ENCODE peak calls at places on chromosome 21, in nine cellular contexts. R is OCI-LY7; Y is GM20000; L is effector memory CD8-positive, alpha-beta T cell; P is stimulated activated CD4-positive, alpha-beta T cell treated with anti-CD3 and anti-CD28 coated beads, Interleukin-2, amount 100 ng/mL, for 48 hours; K is sciatic nerve; X is neural progenitor cell; O is AG09309; S is HCT116. V is an unnamed sample.

GRCh38 chr21:35556536-35556935 is 503.8 kb downstream of the SETD4 start:
- DNase-seq in O (no peak), P (no peak), L (no peak), K (no peak), X (no peak), R (no peak), Y (no peak), S (no peak), V (no peak)

GRCh38 chr21:29190920-29191319 is 60.5 kb downstream of the MAP3K7CL start:
- DNase-seq in O (peak), K (no peak), S (no peak), P (no peak), R (no peak), L (no peak), Y (no peak), X (no peak), V (no peak)

GRCh38 chr21:44846485-44847260 is 26.8 kb downstream of the PTTG1IP start:
- DNase-seq in O (no peak), R (no peak), P (no peak), S (no peak), L (no peak), K (peak), X (peak), Y (peak), V (peak)

GRCh38 chr21:34728479-34728878 is 59.7 kb downstream of the CLIC6 start:
- DNase-seq in Y (no peak), P (no peak), K (no peak), S (no peak), O (no peak), X (no peak), L (no peak), R (no peak), V (no peak)

GRCh38 chr21:42931560-42932235 is 6.3 kb upstream of the ERVH48-1 start:
- DNase-seq in K (peak), P (no peak), O (no peak), R (peak), X (no peak), Y (no peak), S (no peak), L (no peak), V (no peak)

GRCh38 chr21:41726970-41727783 is 39.7 kb downstream of the RIPK4 start:
- DNase-seq in L (no peak), K (peak), Y (no peak), P (no peak), R (no peak), X (no peak), O (peak), S (peak), V (no peak)

GRCh38 chr21:45267390-45267760 is 20.3 kb downstream of the POFUT2 start:
- DNase-seq in R (no peak), K (no peak), O (no peak), L (no peak), S (no peak), X (no peak), P (no peak), Y (no peak), V (no peak)

GRCh38 chr21:34513109-34513675 is 1.2 kb upstream of the KCNE1 start:
- DNase-seq in P (no peak), R (no peak), L (no peak), O (no peak), K (no peak), S (no peak), Y (no peak), X (peak), V (no peak)

GRCh38 chr21:45880097-45881068 is 101.2 kb upstream of the COL6A1 start:
- DNase-seq in K (no peak), O (peak), S (peak), P (peak), X (peak), Y (peak), R (peak), L (peak), V (peak)

GRCh38 chr21:43362306-43362927 is 64.5 kb downstream of the SIK1 start:
- DNase-seq in K (peak), Y (peak), S (no peak), P (peak), R (peak), O (no peak), X (peak), L (peak), V (peak)

GRCh38 chr21:36103434-36103833 is 31.4 kb upstream of the CBR3 start:
- DNase-seq in X (no peak), O (no peak), R (no peak), K (no peak), P (no peak), Y (no peak), L (no peak), S (no peak), V (no peak)

GRCh38 chr21:32819702-32820101 is 48.1 kb upstream of the PAXBP1 start:
- DNase-seq in X (no peak), P (no peak), L (no peak), S (no peak), Y (no peak), K (no peak), O (peak), R (no peak), V (no peak)

GRCh38 chr21:21682172-21682571 is 684.0 kb downstream of the NCAM2 start:
- DNase-seq in S (no peak), Y (no peak), R (no peak), O (no peak), P (no peak), X (no peak), K (no peak), L (no peak), V (no peak)

GRCh38 chr21:31235671-31236450 is 108.2 kb downstream of the TIAM1 start:
- DNase-seq in K (no peak), O (no peak), R (no peak), L (no peak), S (no peak), X (no peak), Y (no peak), P (peak), V (no peak)

GRCh38 chr21:42580076-42580792 is 66.6 kb downstream of the SLC37A1 start:
- DNase-seq in O (no peak), X (no peak), L (no peak), P (no peak), S (no peak), R (no peak), Y (no peak), K (peak), V (no peak)

GRCh38 chr21:42303443-42303842 is 11.8 kb downstream of the TFF3 start:
- DNase-seq in K (no peak), P (no peak), Y (no peak), S (no peak), R (no peak), O (no peak), X (no peak), L (no peak), V (no peak)

GRCh38 chr21:16069713-16070112 is 339.9 kb downstream of the USP25 start:
- DNase-seq in S (no peak), R (no peak), X (no peak), L (no peak), P (no peak), O (no peak), K (no peak), Y (no peak), V (no peak)

GRCh38 chr21:36150192-36150711 is 6.4 kb upstream of the DOP1B start:
- DNase-seq in S (no peak), Y (peak), L (no peak), K (no peak), X (no peak), P (no peak), O (no peak), R (peak), V (peak)

GRCh38 chr21:31182231-31183129 is 144.2 kb upstream of the KRTAP19-8 start:
- DNase-seq in X (no peak), K (no peak), S (no peak), L (no peak), Y (no peak), R (no peak), O (no peak), P (peak), V (no peak)

GRCh38 chr21:27734146-27734545 is 767.3 kb upstream of the ADAMTS5 start:
- DNase-seq in Y (no peak), O (peak), K (no peak), P (no peak), R (no peak), L (no peak), X (no peak), S (no peak), V (no peak)

GRCh38 chr21:34243562-34243961 is 120.2 kb upstream of the KCNE2 start:
- DNase-seq in O (no peak), P (peak), L (no peak), S (peak), Y (no peak), K (no peak), X (peak), R (peak), V (peak)

GRCh38 chr21:42770717-42771502 is 108.4 kb downstream of the WDR4 start:
- DNase-seq in Y (no peak), L (no peak), P (no peak), X (no peak), K (no peak), R (no peak), S (no peak), O (no peak), V (no peak)

GRCh38 chr21:19853709-19854575 is 1144.3 kb upstream of the NCAM2 start:
- DNase-seq in Y (no peak), P (no peak), K (no peak), X (no peak), O (no peak), S (no peak), L (no peak), R (no peak), V (no peak)

GRCh38 chr21:38813554-38813953 is 7.8 kb downstream of the ETS2 start:
- DNase-seq in X (no peak), S (no peak), K (no peak), L (no peak), R (no peak), Y (no peak), P (no peak), O (no peak), V (no peak)

GRCh38 chr21:42561742-42562141 is 48.1 kb downstream of the SLC37A1 start:
- DNase-seq in P (no peak), S (no peak), O (no peak), K (peak), R (peak), X (no peak), L (no peak), Y (peak), V (no peak)

GRCh38 chr21:33308586-33309490 is 15.9 kb upstream of the IFNAR1 start:
- DNase-seq in S (no peak), X (no peak), Y (peak), P (no peak), O (no peak), L (no peak), R (peak), K (no peak), V (peak)

GRCh38 chr21:34073032-34073748 is at the start of the genes MRPS6 and SLC5A3:
- DNase-seq in L (peak), P (peak), O (peak), R (peak), Y (peak), K (peak), X (peak), S (peak), V (peak)

GRCh38 chr21:33901421-33902288 is 13.9 kb downstream of the ATP5PO start:
- DNase-seq in K (no peak), P (no peak), O (peak), S (peak), R (peak), L (no peak), Y (no peak), X (peak), V (peak)

GRCh38 chr21:45998276-45998701 is 16.7 kb downstream of the COL6A1 start:
- DNase-seq in R (no peak), O (no peak), X (no peak), Y (no peak), K (peak), L (no peak), S (no peak), P (no peak), V (no peak)

GRCh38 chr21:43361493-43362296 is 65.2 kb downstream of the SIK1 start:
- DNase-seq in S (no peak), K (no peak), Y (peak), X (no peak), P (no peak), R (peak), L (no peak), O (no peak), V (no peak)

GRCh38 chr21:46116846-46117585 is 19.1 kb downstream of the COL6A2 start:
- DNase-seq in P (no peak), O (no peak), K (peak), R (no peak), X (no peak), Y (no peak), S (no peak), L (no peak), V (no peak)

GRCh38 chr21:38301321-38302214 is 44.8 kb downstream of the KCNJ15 start:
- DNase-seq in R (no peak), S (no peak), Y (no peak), K (no peak), P (no peak), X (no peak), L (no peak), O (no peak), V (no peak)